ENCODE peak calls at places on chromosomes 16 and 17, in four cellular contexts. U is mesendoderm, J is SK-N-SH, M is H1. Y is an unnamed sample.

GRCh38 chr17:40109471-40109824 is 9.1 kb upstream of the NR1D1 start:
- DNase-seq in U (no peak), J (no peak), M (no peak), Y (no peak)

GRCh38 chr17:79581306-79581932 is 29.4 kb downstream of the RBFOX3 start:
- DNase-seq in U (no peak), J (peak), M (no peak), Y (no peak)

GRCh38 chr17:31373150-31374082 is 18.1 kb upstream of the RAB11FIP4 start:
- DNase-seq in U (peak), J (no peak), M (no peak), Y (peak)

GRCh38 chr17:44766409-44767038 is 7.7 kb downstream of the ADAM11 start:
- DNase-seq in U (peak), J (no peak), M (no peak), Y (no peak)

GRCh38 chr17:82303944-82304808 is 13.2 kb downstream of the CD7 start:
- DNase-seq in U (no peak), J (peak), M (peak), Y (no peak)

GRCh38 chr16:29825145-29826044 is 5.1 kb downstream of the MVP start:
- DNase-seq in U (peak), J (no peak), M (no peak), Y (peak)

GRCh38 chr16:88505405-88506082 is 52.5 kb downstream of the ZFPM1 start:
- DNase-seq in U (peak), J (peak), M (peak), Y (no peak)

GRCh38 chr17:7438050-7438614 is 1.2 kb upstream of the FGF11 start:
- DNase-seq in U (peak), J (no peak), M (peak), Y (peak)

GRCh38 chr16:75073551-75074414 is 42.8 kb downstream of the LDHD start:
- DNase-seq in U (no peak), J (no peak), M (no peak), Y (no peak)

GRCh38 chr17:56112086-56112485 is 41.2 kb upstream of the ANKFN1 start:
- DNase-seq in U (no peak), J (no peak), M (no peak), Y (no peak)

GRCh38 chr16:66899945-66900688 is 18.6 kb downstream of the CDH16 start:
- DNase-seq in U (peak), J (peak), M (no peak), Y (peak)

GRCh38 chr17:40791808-40792436 is 7.8 kb downstream of the KRT28 start:
- DNase-seq in U (peak), J (peak), M (no peak), Y (peak)

GRCh38 chr17:8155341-8156173 is 3.4 kb upstream of the PER1 start:
- DNase-seq in U (no peak), J (no peak), M (no peak), Y (peak)

GRCh38 chr17:19987897-19988296 is 10.3 kb upstream of the AKAP10 start:
- DNase-seq in U (no peak), J (no peak), M (peak), Y (no peak)

GRCh38 chr16:30995927-30996323 is 10.9 kb downstream of the HSD3B7 start:
- DNase-seq in U (no peak), J (no peak), M (no peak), Y (no peak)
- H3K27ac ChIP-seq in U (no peak), J (no peak), M (no peak), Y (no peak)

GRCh38 chr16:11233727-11234376 is 22.2 kb downstream of the SOCS1 start:
- DNase-seq in U (peak), J (no peak), M (peak), Y (no peak)
- H3K4me2 ChIP-seq in U (no peak), J (no peak), M (no peak), Y (no peak)

GRCh38 chr17:75635610-75636202 is 2.5 kb downstream of the SMIM5 start:
- DNase-seq in U (no peak), J (no peak), M (no peak), Y (no peak)

GRCh38 chr17:75633484-75634375 is 496 bp downstream of the SMIM5 start:
- DNase-seq in U (peak), J (peak), M (peak), Y (peak)

GRCh38 chr17:75634376-75634740 is 1.1 kb downstream of the SMIM5 start:
- DNase-seq in U (no peak), J (peak), M (no peak), Y (peak)

GRCh38 chr17:75636381-75637142 is 3.3 kb downstream of the SMIM5 start:
- DNase-seq in U (no peak), J (no peak), M (peak), Y (peak)

DNA sequence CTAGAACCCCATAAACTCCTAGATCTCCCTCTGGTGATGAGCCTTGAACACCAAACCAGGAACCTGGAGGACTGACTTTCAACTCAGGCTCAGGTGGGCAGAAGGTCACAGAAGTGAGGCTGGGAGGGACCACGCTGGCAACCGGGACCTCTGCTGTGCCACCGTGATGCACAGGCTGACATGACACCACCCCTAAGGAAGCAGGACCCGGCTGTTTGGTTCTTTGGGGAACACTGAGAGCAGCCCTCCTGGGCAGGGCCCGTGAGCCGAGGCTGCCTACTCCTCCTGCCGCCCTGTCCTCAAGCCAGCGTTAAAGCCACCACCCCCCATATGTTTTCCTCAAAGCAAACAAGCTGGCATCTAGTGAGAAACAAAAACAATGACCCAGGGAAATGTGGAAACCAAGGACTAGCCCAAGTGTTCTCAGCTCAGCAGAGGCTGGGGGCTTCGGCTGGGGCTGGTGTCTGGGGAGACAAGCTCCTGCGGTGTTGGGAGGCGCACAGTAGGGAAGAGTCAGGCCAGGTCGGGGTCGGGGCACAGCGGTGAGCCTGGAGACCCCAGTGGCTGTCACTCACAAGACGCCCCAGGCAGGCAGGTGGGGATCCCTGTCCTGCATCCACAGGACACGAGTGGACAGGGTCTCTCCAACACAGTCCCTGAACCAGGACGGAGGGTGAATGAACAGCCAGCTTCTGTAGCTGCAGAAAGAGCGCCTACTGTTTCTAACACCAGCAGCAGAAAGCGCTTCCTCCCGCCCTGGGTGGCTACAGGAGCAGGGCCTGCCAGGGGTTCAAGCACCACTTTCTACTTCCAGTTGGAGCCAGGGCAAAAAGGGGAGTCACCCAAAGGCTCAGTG is 1.7 kb downstream of the SMIM5 start:
- DNase-seq in U (no peak), J (no peak), M (peak), Y (no peak)
- H3K27ac ChIP-seq in U (no peak), J (no peak), M (no peak), Y (no peak)

GRCh38 chr16:10376229-10376628 is 9.6 kb upstream of the ATF7IP2 start:
- DNase-seq in U (no peak), J (no peak), M (no peak), Y (no peak)
- H3K4me2 ChIP-seq in U (no peak), J (no peak), M (no peak), Y (no peak)

GRCh38 chr16:10940501-10941079 is 1.7 kb downstream of the DEXI start:
- DNase-seq in U (no peak), J (no peak), M (no peak), Y (no peak)

GRCh38 chr16:10941127-10941933 is 938 bp downstream of the DEXI start:
- DNase-seq in U (peak), J (no peak), M (peak), Y (peak)

GRCh38 chr16:10944249-10945064 is at the start of gene CLEC16A:
- DNase-seq in U (peak), J (peak), M (peak), Y (peak)

GRCh38 chr16:10945065-10945787 is 862 bp downstream of the CLEC16A start:
- DNase-seq in U (no peak), J (no peak), M (no peak), Y (no peak)

DNA sequence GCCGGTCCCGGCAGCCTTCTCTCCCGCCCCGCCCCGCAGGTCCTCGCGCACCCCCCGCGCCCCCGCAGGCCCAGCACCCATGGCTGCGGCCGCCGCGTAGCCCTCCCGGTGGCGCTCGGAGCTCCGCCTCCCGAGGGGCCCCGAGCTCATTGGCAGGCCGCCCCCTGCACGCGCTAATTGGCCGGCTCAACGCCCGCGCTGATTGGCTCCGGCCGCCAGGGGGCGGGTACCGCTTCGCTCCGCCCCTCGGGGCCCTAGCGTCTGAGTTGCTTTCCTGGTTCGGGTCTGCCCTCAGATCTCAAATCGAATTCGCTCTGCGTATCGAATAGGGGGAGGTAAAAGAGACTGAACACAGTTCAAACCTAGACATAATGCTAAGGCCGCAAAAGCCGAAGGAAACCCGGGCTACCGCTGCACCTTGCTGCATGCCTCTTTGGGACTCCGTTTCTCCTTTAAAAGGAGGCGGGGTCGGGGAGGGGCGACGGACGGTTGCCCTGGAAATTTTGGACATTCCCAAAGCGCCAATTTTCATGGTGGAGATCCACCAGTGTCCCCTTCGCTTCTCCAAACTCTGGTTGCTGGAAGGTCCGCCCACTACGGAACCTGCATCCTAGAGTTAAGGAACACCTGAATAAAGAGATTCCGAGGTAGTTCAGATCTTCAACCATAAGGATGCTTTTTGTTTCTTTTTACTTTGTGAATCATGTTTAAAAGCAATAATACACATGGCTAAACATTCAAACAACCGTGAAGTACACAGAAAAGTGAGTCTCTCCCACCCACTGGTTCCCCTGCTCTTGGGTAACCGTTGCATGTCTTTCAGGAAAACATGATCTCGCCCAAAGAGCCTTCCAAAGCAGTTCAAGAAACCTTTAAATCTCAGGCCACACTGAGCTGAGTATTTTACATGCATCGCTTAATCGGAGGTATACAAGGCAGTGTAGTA is at the start of gene DEXI:
- DNase-seq in U (peak), J (peak), M (peak), Y (peak)
- H3K27ac ChIP-seq in U (peak), J (peak), M (no peak), Y (no peak)